ENCODE peak calls at places on chromosomes 1 and 21, in five cellular contexts. F, R, W, I and U are unnamed samples.

GRCh38 chr21:18986197-18986596 is 582.6 kb upstream of the TMPRSS15 start:
- DNase-seq in W (no peak), F (no peak), R (no peak), I (no peak), U (no peak)

GRCh38 chr1:155040358-155041093 is 6.9 kb downstream of the DCST1 start:
- DNase-seq in F (no peak), W (no peak), I (no peak), R (no peak), U (no peak)

GRCh38 chr21:26332873-26333272 is 162.3 kb upstream of the APP start:
- DNase-seq in R (no peak), I (no peak), F (no peak), W (no peak), U (no peak)

GRCh38 chr1:111242805-111243523 is 15.5 kb downstream of the CHI3L2 start:
- DNase-seq in I (no peak), R (no peak), F (no peak), W (no peak), U (no peak)

GRCh38 chr1:231642600-231643332 is 16.2 kb downstream of the DISC1 start:
- DNase-seq in R (no peak), F (no peak), I (no peak), W (no peak), U (no peak)

GRCh38 chr1:89721351-89721750 is 88.4 kb downstream of the LRRC8C start:
- DNase-seq in R (no peak), I (peak), W (no peak), F (peak), U (peak)

GRCh38 chr21:38384246-38384576 is 114.1 kb downstream of the ERG start:
- DNase-seq in W (no peak), I (no peak), F (no peak), R (no peak), U (no peak)

GRCh38 chr1:12475158-12475934 is 142.7 kb downstream of the DHRS3 start:
- DNase-seq in I (no peak), F (no peak), W (no peak), R (no peak), U (no peak)

GRCh38 chr1:227917081-227917950 is 30.4 kb downstream of the WNT9A start:
- DNase-seq in R (no peak), W (peak), I (no peak), F (no peak), U (no peak)

GRCh38 chr1:231934797-231935196 is 308.2 kb downstream of the DISC1 start:
- DNase-seq in I (peak), R (no peak), W (no peak), F (no peak), U (no peak)

GRCh38 chr21:42622284-42622683 is 31.1 kb upstream of the PDE9A start:
- DNase-seq in R (no peak), I (no peak), W (no peak), F (no peak), U (no peak)

GRCh38 chr1:202159534-202160371 is 649 bp downstream of the PTPN7 start:
- DNase-seq in R (no peak), F (no peak), I (no peak), W (no peak), U (no peak)

GRCh38 chr1:25430073-25430665 is 528 bp upstream of the MACO1 start:
- DNase-seq in F (peak), R (peak), I (peak), W (peak), U (peak)

GRCh38 chr1:78493456-78493855 is 2.7 kb downstream of the PTGFR start:
- DNase-seq in R (no peak), F (peak), W (no peak), I (peak), U (peak)

GRCh38 chr1:39960461-39960958 is 5.6 kb downstream of the MFSD2A start:
- DNase-seq in I (no peak), F (no peak), W (no peak), R (peak), U (no peak)

GRCh38 chr1:232271991-232272589 is 357.8 kb downstream of the SIPA1L2 start:
- DNase-seq in R (no peak), W (no peak), F (peak), I (peak), U (peak)

GRCh38 chr21:18705971-18706370 is 302.4 kb upstream of the TMPRSS15 start:
- DNase-seq in I (no peak), R (no peak), W (no peak), F (no peak), U (no peak)

GRCh38 chr1:159790237-159790917 is 9.6 kb downstream of the DUSP23 start:
- DNase-seq in R (no peak), F (peak), I (peak), W (no peak), U (peak)

GRCh38 chr1:27120849-27121248 is 34.1 kb downstream of the SLC9A1 start:
- DNase-seq in F (no peak), I (no peak), W (no peak), R (no peak), U (no peak)

GRCh38 chr1:43329995-43330751 is 7.4 kb upstream of the MPL start:
- DNase-seq in F (peak), W (peak), R (peak), I (peak), U (peak)

DNA sequence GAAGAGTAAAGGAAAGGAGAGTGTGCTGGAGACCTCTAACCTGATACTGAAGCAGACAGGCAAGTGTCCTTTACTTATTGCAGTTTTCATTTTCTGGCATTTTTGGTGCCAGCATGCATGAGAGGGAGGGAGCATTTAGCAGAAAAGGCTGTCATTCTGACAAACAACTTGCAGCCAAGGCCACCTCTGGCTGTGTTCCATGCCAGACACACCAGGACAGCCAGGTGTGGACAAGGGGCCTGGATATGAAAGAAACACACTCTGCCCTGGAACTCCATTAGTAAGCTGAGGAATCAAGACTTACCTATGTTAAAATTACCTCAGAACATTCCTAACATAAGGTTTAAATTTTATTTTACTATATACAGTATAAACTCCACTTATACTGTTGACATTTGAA is 365.4 kb upstream of the CAMK1G start:
- DNase-seq in I (no peak), F (no peak), W (no peak), R (no peak), U (no peak)
- H3K4me3 ChIP-seq in I (no peak), F (no peak), W (no peak), R (no peak), U (no peak)

GRCh38 chr1:91791103-91791502 is 94.8 kb downstream of the TGFBR3 start:
- DNase-seq in I (no peak), F (no peak), W (no peak), R (no peak), U (no peak)
- TF ChIP-seq CTCF in I (no peak), F (no peak), W (no peak), R (no peak), U (no peak)

GRCh38 chr1:117621316-117621715 is 15.5 kb downstream of the TENT5C start:
- DNase-seq in R (no peak), W (no peak), I (no peak), F (no peak), U (no peak)
- H3K4me3 ChIP-seq in R (no peak), W (no peak), I (no peak), F (no peak), U (no peak)

GRCh38 chr1:18515120-18515667 is 34.5 kb downstream of the KLHDC7A start:
- DNase-seq in W (no peak), F (no peak), I (no peak), R (no peak), U (no peak)

GRCh38 chr1:18513995-18514394 is 33.3 kb downstream of the KLHDC7A start:
- DNase-seq in R (peak), I (no peak), F (no peak), W (no peak), U (no peak)

GRCh38 chr1:18508084-18508483 is 27.4 kb downstream of the KLHDC7A start:
- DNase-seq in R (no peak), F (no peak), W (no peak), I (no peak), U (no peak)

GRCh38 chr1:18512883-18513282 is 32.2 kb downstream of the KLHDC7A start:
- DNase-seq in R (peak), F (no peak), I (no peak), W (no peak), U (no peak)

DNA sequence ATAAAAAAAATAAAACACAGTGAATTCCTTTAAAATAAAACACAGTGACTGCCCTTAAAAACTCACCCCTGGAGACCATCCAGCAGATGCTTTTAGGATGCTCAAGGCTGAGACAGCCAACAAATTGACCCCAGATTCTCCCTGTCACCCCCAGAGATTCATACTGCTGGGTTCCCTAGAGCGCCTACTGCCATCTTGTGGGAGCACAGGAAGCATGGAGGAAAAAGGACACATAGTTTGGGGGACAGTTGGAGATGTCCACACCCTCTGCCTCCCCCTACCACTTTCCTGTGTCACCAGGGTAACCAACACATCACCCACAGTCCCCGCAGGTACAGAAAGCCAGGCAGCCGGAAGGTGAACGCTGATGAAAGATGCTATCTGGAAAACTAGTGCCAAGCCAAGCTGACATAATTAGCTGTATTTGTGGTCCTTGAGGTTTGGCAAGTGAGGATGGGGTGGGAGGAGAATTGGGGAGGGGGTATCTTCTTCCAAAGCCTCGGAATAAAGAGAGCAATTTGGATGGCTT is 30.8 kb downstream of the KLHDC7A start:
- DNase-seq in F (no peak), I (no peak), R (no peak), W (no peak), U (no peak)
- TF ChIP-seq CTCF in F (no peak), I (no peak), R (no peak), W (no peak), U (no peak)

GRCh38 chr1:230090194-230090711 is 23.2 kb downstream of the GALNT2 start:
- DNase-seq in F (peak), W (no peak), R (no peak), I (peak), U (peak)
- H3K4me3 ChIP-seq in F (no peak), W (no peak), R (no peak), I (no peak), U (no peak)